ENCODE peak calls at places on chromosomes 7 and 10, in eight cellular contexts. S is naive thymus-derived CD4-positive, alpha-beta T cell; X is effector memory CD4-positive, alpha-beta T cell; R is astrocyte of the spinal cord; T is HCT116; Z is GM12865; M is ovary; G is BJ. B is an unnamed sample.

GRCh38 chr10:90751107-90751997 is 106.5 kb downstream of the HTR7 start:
- DNase-seq in M (no peak), R (peak), S (no peak), T (peak), G (no peak), Z (peak), X (peak), B (peak)

GRCh38 chr10:107417446-107417845 is 252.9 kb upstream of the SORCS1 start:
- DNase-seq in T (no peak), G (no peak), M (no peak), S (no peak), X (no peak), Z (no peak), R (no peak), B (peak)

GRCh38 chr7:130426541-130426940 is 14.3 kb downstream of the CEP41 start:
- DNase-seq in R (no peak), X (no peak), G (no peak), Z (no peak), S (no peak), T (no peak), M (no peak), B (no peak)

GRCh38 chr7:46319841-46320240 is 398.8 kb upstream of the IGFBP3 start:
- DNase-seq in Z (no peak), M (no peak), X (no peak), R (no peak), S (no peak), G (no peak), T (no peak), B (peak)

GRCh38 chr10:125344573-125345121 is 184.3 kb upstream of the CTBP2 start:
- DNase-seq in X (no peak), Z (no peak), T (no peak), G (no peak), S (no peak), M (no peak), R (no peak), B (no peak)

GRCh38 chr10:97095701-97096300 is 90.0 kb downstream of the SLIT1 start:
- DNase-seq in Z (no peak), R (no peak), G (no peak), T (no peak), S (no peak), X (no peak), M (no peak), B (no peak)

GRCh38 chr7:129748710-129749109 is 137.2 kb downstream of the NRF1 start:
- DNase-seq in X (no peak), Z (no peak), R (no peak), S (no peak), M (no peak), T (no peak), G (no peak), B (peak)

GRCh38 chr7:129093867-129094456 is 39.1 kb upstream of the TNPO3 start:
- DNase-seq in X (no peak), G (no peak), M (no peak), S (no peak), T (no peak), R (no peak), Z (peak), B (no peak)

GRCh38 chr7:94974436-94974835 is 67.0 kb downstream of the PPP1R9A start:
- DNase-seq in T (no peak), G (no peak), X (no peak), R (peak), S (no peak), Z (no peak), M (no peak), B (no peak)

GRCh38 chr10:31706921-31707571 is 221.6 kb downstream of the ARHGAP12 start:
- DNase-seq in T (no peak), X (no peak), R (no peak), Z (peak), G (no peak), M (peak), S (no peak), B (peak)

GRCh38 chr10:50594012-50594411 is 29.7 kb downstream of the SGMS1 start:
- DNase-seq in X (no peak), S (no peak), R (peak), Z (no peak), T (no peak), G (peak), M (no peak), B (peak)

GRCh38 chr10:336247-336646 is 201.0 kb downstream of the ZMYND11 start:
- DNase-seq in M (no peak), R (no peak), G (no peak), X (no peak), Z (no peak), S (no peak), T (no peak), B (no peak)

GRCh38 chr10:122492006-122492405 is 30.7 kb downstream of the HTRA1 start:
- DNase-seq in M (no peak), S (no peak), G (no peak), X (no peak), R (no peak), Z (no peak), T (no peak), B (no peak)

GRCh38 chr10:32951111-32951510 is 6.9 kb downstream of the ITGB1 start:
- DNase-seq in G (no peak), S (no peak), X (no peak), T (no peak), M (no peak), Z (no peak), R (no peak), B (no peak)

GRCh38 chr10:32952541-32953276 is 5.3 kb downstream of the ITGB1 start:
- DNase-seq in Z (no peak), X (no peak), G (no peak), T (no peak), M (no peak), R (no peak), S (no peak), B (no peak)

GRCh38 chr10:32952094-32952493 is 5.9 kb downstream of the ITGB1 start:
- DNase-seq in G (no peak), M (no peak), X (no peak), S (no peak), T (no peak), Z (no peak), R (no peak), B (no peak)

GRCh38 chr10:32949221-32949678 is 8.8 kb downstream of the ITGB1 start:
- DNase-seq in M (no peak), R (no peak), T (no peak), Z (no peak), X (no peak), G (no peak), S (no peak), B (no peak)

GRCh38 chr10:32950457-32951109 is 7.4 kb downstream of the ITGB1 start:
- DNase-seq in Z (no peak), M (no peak), X (no peak), S (no peak), G (no peak), T (no peak), R (no peak), B (no peak)
- H3K4me3 ChIP-seq in Z (no peak), M (no peak), X (peak), S (no peak), G (no peak), T (no peak), R (no peak), B (peak)

DNA sequence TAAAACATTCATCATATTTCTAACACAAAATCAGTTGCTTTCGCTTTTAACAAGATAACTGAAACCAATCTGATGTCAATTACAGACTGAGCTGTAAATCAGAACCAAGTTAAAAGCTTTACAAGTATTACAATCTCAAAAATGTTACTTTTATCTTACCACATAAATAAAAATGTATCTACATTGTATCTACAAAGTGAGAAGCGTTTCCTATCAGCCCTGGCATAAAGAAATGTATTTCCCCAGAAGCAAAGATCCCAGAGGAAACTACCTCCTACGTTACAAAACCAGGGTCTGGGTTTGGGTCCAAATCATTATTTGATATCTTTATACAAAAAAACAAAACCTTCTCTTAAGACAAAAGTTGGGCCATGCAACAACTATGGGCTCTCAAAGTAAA is 2.6 kb downstream of the SMURF1 start:
- DNase-seq in R (no peak), Z (no peak), M (no peak), G (no peak), S (no peak), X (no peak), T (no peak), B (peak)
- H3K4me3 ChIP-seq in R (peak), Z (no peak), M (peak), G (peak), S (peak), X (no peak), T (no peak), B (peak)

DNA sequence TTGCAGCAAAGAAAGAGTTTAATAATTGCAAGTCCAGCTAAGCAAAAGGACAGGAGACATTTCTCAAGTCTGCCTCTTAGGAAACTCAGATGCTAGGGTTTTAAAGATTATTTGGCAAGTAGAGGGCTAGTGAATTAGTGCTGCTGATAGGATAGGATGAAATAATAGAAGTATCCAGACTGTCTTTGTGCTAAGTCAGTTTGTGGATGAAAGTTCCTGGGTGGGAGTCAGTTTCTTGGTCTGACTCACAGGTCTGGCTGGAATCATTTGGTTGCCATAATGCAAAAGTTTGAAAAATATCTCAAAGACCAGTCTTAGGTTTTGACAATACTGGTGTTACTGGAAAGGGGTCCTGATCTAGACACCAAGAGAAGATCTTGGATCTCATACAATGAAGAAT is 42.6 kb upstream of the INHBA start:
- DNase-seq in R (peak), X (no peak), S (no peak), G (no peak), Z (no peak), T (no peak), M (no peak), B (peak)
- H3K4me3 ChIP-seq in R (no peak), X (no peak), S (no peak), G (no peak), Z (no peak), T (no peak), M (no peak), B (no peak)

DNA sequence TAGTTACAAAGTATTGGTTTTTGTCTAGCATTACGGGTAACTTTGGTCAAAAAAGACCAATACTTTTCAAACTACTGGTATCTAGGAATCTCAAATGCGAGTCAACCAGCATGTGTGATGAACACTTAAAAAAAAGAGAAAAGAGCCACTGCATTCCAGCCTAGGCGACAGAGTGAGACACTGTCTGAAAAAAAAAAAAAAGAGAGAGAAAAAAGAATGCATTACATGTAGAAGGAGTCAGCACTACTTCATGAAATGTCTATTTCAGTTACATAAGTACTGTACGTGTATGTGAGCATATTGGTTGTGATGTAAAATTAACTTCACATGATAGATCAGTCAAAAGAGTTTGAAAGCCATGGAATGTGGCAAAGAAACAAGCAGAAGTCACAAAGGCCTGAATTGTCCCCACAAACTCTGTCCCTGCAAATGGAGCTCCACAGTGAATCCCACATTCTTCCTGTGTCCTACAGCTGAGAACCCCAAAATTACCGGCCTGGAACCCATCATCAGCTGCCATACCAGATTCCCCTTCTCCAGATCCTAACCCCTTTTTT is 1.6 kb downstream of the DENND11 start:
- DNase-seq in Z (no peak), R (no peak), G (no peak), X (no peak), M (no peak), T (no peak), S (no peak), B (no peak)
- H3K4me3 ChIP-seq in Z (peak), R (no peak), G (peak), X (peak), M (no peak), T (no peak), S (peak), B (peak)

GRCh38 chr10:101580486-101581399 is 7.3 kb downstream of the POLL start:
- DNase-seq in T (no peak), S (no peak), X (no peak), Z (no peak), R (no peak), G (no peak), M (no peak), B (no peak)
- H3K4me3 ChIP-seq in T (no peak), S (no peak), X (no peak), Z (no peak), R (no peak), G (no peak), M (no peak), B (no peak)

GRCh38 chr10:112605063-112605462 is 158.0 kb downstream of the VTI1A start:
- DNase-seq in X (no peak), R (no peak), M (no peak), G (no peak), T (no peak), Z (no peak), S (no peak), B (no peak)

GRCh38 chr10:112603062-112603461 is 156.0 kb downstream of the VTI1A start:
- DNase-seq in X (no peak), Z (no peak), R (no peak), S (no peak), T (no peak), M (no peak), G (no peak), B (no peak)

DNA sequence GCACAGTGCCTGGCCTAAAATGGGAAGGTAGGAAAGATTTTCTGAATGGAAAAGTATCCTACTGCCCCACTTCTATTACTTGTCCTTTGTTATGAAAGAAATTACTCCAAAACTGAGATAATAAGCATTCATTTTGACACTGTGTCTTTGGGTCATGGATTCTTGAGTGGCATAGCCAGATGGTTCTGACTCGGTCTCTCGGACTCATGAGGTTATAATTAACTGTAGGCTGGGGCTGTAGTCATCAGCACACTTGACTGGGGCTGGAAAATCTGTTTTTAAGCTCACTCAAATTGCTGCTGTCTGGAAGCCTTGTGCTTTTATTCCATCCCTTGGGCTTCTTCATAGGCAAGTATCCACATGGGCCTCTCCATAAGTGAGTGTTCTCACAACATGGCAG is 160.5 kb downstream of the VTI1A start:
- DNase-seq in Z (no peak), S (no peak), X (no peak), T (no peak), G (no peak), R (no peak), M (no peak), B (no peak)
- H3K4me3 ChIP-seq in Z (no peak), S (no peak), X (no peak), T (no peak), G (no peak), R (no peak), M (no peak), B (no peak)

GRCh38 chr7:151275813-151276577 is 27.5 kb upstream of the SMARCD3 start:
- DNase-seq in G (no peak), X (no peak), S (no peak), T (no peak), Z (no peak), R (no peak), M (peak), B (no peak)
- H3K4me3 ChIP-seq in G (peak), X (peak), S (no peak), T (peak), Z (no peak), R (no peak), M (no peak), B (peak)

DNA sequence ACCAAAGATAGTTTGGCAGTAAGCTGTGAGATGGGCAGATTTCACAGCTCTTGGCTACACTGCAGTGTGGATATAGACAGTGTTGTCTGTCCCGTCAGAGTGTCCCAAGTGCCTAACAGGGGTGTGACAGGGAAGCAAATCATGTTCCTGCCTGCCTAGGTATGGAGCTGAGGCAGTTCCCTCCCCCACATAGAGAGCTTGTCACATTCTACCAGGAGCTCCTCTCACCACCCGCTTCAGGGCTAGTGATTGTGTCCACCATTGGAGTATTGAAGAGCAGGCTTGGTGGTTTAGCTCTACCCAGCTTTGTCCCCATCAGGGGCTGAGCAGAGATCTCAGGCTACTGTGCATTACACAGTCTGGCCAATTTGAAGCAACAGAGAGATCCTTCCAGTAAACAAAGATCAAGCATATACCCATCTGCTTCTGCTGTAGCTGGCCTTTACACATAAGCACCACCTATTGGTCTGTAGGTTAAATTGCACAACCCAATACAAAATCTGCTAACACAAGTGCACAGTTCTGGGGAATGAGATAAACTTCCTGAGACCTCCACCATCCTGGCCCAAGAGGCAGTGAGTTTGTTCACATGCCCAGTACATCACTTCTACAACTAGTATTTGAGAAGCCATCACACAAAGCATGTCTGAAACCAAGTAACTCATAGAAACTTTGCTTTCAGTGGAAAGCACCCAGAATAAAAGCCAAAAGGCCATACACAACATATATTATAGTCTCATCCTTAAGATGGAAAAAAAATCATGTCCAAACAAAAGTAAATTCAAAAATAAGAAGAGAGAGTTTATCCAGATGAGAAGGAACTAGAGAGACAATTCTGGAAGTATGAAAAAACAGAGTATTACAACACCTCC is 67.3 kb downstream of the GLCCI1 start:
- DNase-seq in Z (peak), X (no peak), G (no peak), M (no peak), S (no peak), R (peak), T (peak), B (peak)
- H3K4me3 ChIP-seq in Z (no peak), X (no peak), G (no peak), M (no peak), S (no peak), R (no peak), T (no peak), B (no peak)

GRCh38 chr10:21402606-21403083 is 122.8 kb downstream of the SKIDA1 start:
- DNase-seq in R (peak), G (peak), Z (no peak), S (no peak), T (no peak), M (no peak), X (no peak), B (peak)

GRCh38 chr10:21399392-21400015 is 126.0 kb downstream of the SKIDA1 start:
- DNase-seq in Z (no peak), G (peak), T (no peak), R (peak), S (no peak), X (no peak), M (no peak), B (peak)

GRCh38 chr10:21396889-21397288 is 128.6 kb downstream of the SKIDA1 start:
- DNase-seq in S (no peak), X (no peak), G (no peak), Z (no peak), T (no peak), M (no peak), R (no peak), B (no peak)

GRCh38 chr10:21401196-21401595 is 124.3 kb downstream of the SKIDA1 start:
- DNase-seq in M (no peak), S (no peak), X (no peak), Z (no peak), R (peak), G (no peak), T (no peak), B (no peak)

DNA sequence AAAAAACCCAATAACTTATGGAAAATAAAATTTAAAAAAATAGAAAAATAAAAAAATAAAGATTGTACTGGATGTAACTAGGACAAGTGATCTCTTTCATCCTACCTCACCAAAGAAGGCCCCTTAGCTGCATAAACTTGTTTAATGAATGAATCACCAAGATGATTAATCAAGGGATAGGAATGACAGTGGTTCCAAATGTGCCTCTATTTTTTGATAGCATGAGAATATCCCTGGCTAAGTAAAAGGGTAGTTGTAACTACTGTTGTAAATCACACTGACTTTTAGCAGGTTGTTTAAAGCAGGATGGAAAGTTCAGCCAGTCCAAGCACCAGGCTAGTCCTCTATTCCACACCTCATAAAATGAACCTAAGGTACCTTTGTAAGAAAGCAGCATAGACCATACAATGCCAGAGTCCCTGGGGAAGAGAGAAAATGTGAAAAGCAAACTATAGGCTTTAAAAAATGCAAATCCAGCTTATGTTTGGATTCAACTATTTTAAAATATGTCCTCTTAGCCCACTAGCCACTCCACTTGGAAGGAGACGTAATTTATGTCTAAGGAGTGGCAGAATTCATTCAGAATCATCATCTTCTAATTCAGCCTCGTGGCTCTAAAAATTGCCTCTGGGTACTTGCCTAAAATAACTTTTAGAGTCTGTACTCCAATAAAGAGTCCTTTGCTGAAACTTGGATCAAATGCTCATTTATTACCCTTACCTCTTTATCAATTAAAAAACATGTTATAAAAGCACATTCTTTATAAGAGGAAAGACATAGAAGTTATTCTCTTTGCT is 126.7 kb downstream of the SKIDA1 start:
- DNase-seq in G (peak), S (no peak), X (no peak), M (no peak), R (peak), T (no peak), Z (no peak), B (no peak)
- H3K4me3 ChIP-seq in G (no peak), S (no peak), X (no peak), M (no peak), R (no peak), T (no peak), Z (no peak), B (no peak)

GRCh38 chr7:155807805-155808550 is 4.3 kb downstream of the SHH start:
- DNase-seq in Z (no peak), G (no peak), X (no peak), M (no peak), R (no peak), S (no peak), T (no peak), B (no peak)
- H3K4me3 ChIP-seq in Z (no peak), G (no peak), X (no peak), M (no peak), R (no peak), S (no peak), T (no peak), B (no peak)

B was measured in fibroblast of pulmonary artery.